ENCODE peak calls at places on chromosomes 12 and 14, in seven cellular contexts. R is left lung; W is activated naive CD8-positive, alpha-beta T cell treated with anti-CD3 and anti-CD28 coated beads for 36 hours; T is HCT116; M is CD8-positive, alpha-beta memory T cell; U is mucosa of gallbladder; G is mesothelial cell of epicardium. S is an unnamed sample.

GRCh38 chr14:99475179-99475578 is 5.5 kb downstream of the SETD3 start:
- DNase-seq in U (no peak), T (no peak), G (no peak), M (no peak), R (no peak), W (no peak), S (no peak)

GRCh38 chr14:88535149-88535548 is 19.7 kb downstream of the PTPN21 start:
- DNase-seq in G (no peak), U (peak), R (no peak), T (no peak), W (no peak), M (no peak), S (no peak)

GRCh38 chr14:99672506-99673327 is 11.4 kb upstream of the CYP46A1 start:
- DNase-seq in U (no peak), W (no peak), R (no peak), M (peak), G (no peak), T (no peak), S (no peak)

GRCh38 chr14:74531467-74531866 is 37.9 kb downstream of the ISCA2 start:
- DNase-seq in M (no peak), G (no peak), R (no peak), T (peak), W (no peak), U (peak), S (no peak)

GRCh38 chr12:97556201-97556824 is 93.7 kb downstream of the RMST start:
- DNase-seq in W (no peak), G (no peak), M (no peak), U (no peak), R (peak), T (no peak), S (no peak)

GRCh38 chr12:26787125-26787495 is 45.9 kb downstream of the ITPR2 start:
- DNase-seq in U (no peak), W (no peak), T (no peak), M (no peak), G (no peak), R (no peak), S (no peak)

GRCh38 chr12:111569363-111570089 is 29.6 kb downstream of the ATXN2 start:
- DNase-seq in G (no peak), T (no peak), M (no peak), R (no peak), W (no peak), U (no peak), S (no peak)

GRCh38 chr12:123910057-123910456 is 62.6 kb downstream of the CCDC92 start:
- DNase-seq in R (no peak), U (no peak), M (no peak), G (no peak), T (no peak), W (no peak), S (no peak)

GRCh38 chr12:84355561-84355960 is 557.0 kb downstream of the SLC6A15 start:
- DNase-seq in G (no peak), T (no peak), R (no peak), M (no peak), U (no peak), W (no peak), S (no peak)

GRCh38 chr14:74259513-74259912 is 20.3 kb downstream of the VSX2 start:
- DNase-seq in T (no peak), W (no peak), M (no peak), U (no peak), R (no peak), G (no peak), S (no peak)

GRCh38 chr14:46018846-46019420 is 632.6 kb downstream of the RPL10L start:
- DNase-seq in R (no peak), W (no peak), U (no peak), M (no peak), T (no peak), G (no peak), S (no peak)

GRCh38 chr14:29810657-29811056 is 117.0 kb downstream of the PRKD1 start:
- DNase-seq in T (no peak), W (no peak), G (no peak), R (no peak), M (no peak), U (no peak), S (no peak)

GRCh38 chr12:104598342-104599271 is 141.9 kb downstream of the CHST11 start:
- DNase-seq in U (no peak), M (no peak), R (no peak), G (no peak), T (no peak), W (no peak), S (no peak)

GRCh38 chr12:47145188-47145587 is 65.4 kb upstream of the AMIGO2 start:
- DNase-seq in G (no peak), T (no peak), M (peak), R (no peak), U (no peak), W (no peak), S (no peak)

S was measured in progenitor cell of endocrine pancreas.